ENCODE peak calls at places on chromosomes 13 and 19, in five cellular contexts. One of them, this sample, is unnamed. For H3K27me3 and H3K4me1, the result is how much of the 10 kb centered on the place peaks cover.

GRCh38 chr13:21971662-21972635 is 301.1 kb downstream of the FGF9 start:
- DNase-seq in esophagus muscularis mucosa: no peak
- DNase-seq in ovary: no peak
- DNase-seq in upper lobe of left lung: no peak
- DNase-seq in tibial nerve: no peak
- DNase-seq in this sample: no peak

GRCh38 chr19:16361254-16361653 is 36.6 kb downstream of the KLF2 start:
- DNase-seq in esophagus muscularis mucosa: no peak
- DNase-seq in ovary: no peak
- DNase-seq in upper lobe of left lung: no peak
- DNase-seq in tibial nerve: no peak
- DNase-seq in this sample: no peak

GRCh38 chr13:104872153-104872552 is 1663.3 kb downstream of the EFNB2 start:
- DNase-seq in esophagus muscularis mucosa: no peak
- DNase-seq in ovary: no peak
- DNase-seq in upper lobe of left lung: no peak
- DNase-seq in tibial nerve: no peak
- DNase-seq in this sample: no peak

GRCh38 chr13:114038211-114038613 is 64.3 kb upstream of the C13orf46 start:
- DNase-seq in esophagus muscularis mucosa: no peak
- DNase-seq in ovary: no peak
- DNase-seq in upper lobe of left lung: no peak
- DNase-seq in tibial nerve: no peak
- DNase-seq in this sample: no peak

GRCh38 chr19:18697680-18698079 is 14.2 kb downstream of the CRTC1 start:
- DNase-seq in esophagus muscularis mucosa: no peak
- DNase-seq in ovary: no peak
- DNase-seq in upper lobe of left lung: peak
- DNase-seq in tibial nerve: no peak
- DNase-seq in this sample: no peak

GRCh38 chr13:47126432-47126831 is 229.6 kb upstream of the HTR2A start:
- DNase-seq in esophagus muscularis mucosa: peak
- DNase-seq in ovary: no peak
- DNase-seq in upper lobe of left lung: no peak
- DNase-seq in tibial nerve: no peak
- DNase-seq in this sample: no peak

GRCh38 chr19:2371656-2372055 is 11.6 kb downstream of the TMPRSS9 start:
- DNase-seq in esophagus muscularis mucosa: no peak
- DNase-seq in ovary: no peak
- DNase-seq in upper lobe of left lung: no peak
- DNase-seq in tibial nerve: no peak
- DNase-seq in this sample: no peak

GRCh38 chr19:48403606-48404005 is 10.1 kb downstream of the GRIN2D start:
- DNase-seq in esophagus muscularis mucosa: no peak
- DNase-seq in ovary: no peak
- DNase-seq in upper lobe of left lung: peak
- DNase-seq in tibial nerve: no peak
- DNase-seq in this sample: no peak

GRCh38 chr13:33659894-33660293 is 158.1 kb upstream of the RFC3 start:
- DNase-seq in esophagus muscularis mucosa: no peak
- DNase-seq in ovary: no peak
- DNase-seq in upper lobe of left lung: no peak
- DNase-seq in tibial nerve: no peak
- DNase-seq in this sample: no peak

GRCh38 chr19:58182989-58183821 is at the start of gene ZNF274:
- DNase-seq in esophagus muscularis mucosa: peak
- DNase-seq in ovary: peak
- DNase-seq in upper lobe of left lung: peak
- DNase-seq in tibial nerve: peak
- DNase-seq in this sample: peak

GRCh38 chr13:63117710-63118109 is 1702.1 kb upstream of the PCDH20 start:
- DNase-seq in esophagus muscularis mucosa: no peak
- DNase-seq in ovary: no peak
- DNase-seq in upper lobe of left lung: no peak
- DNase-seq in tibial nerve: no peak
- DNase-seq in this sample: no peak

GRCh38 chr19:609001-609340 is 19.3 kb downstream of the HCN2 start:
- DNase-seq in esophagus muscularis mucosa: no peak
- DNase-seq in ovary: no peak
- DNase-seq in upper lobe of left lung: peak
- DNase-seq in tibial nerve: peak
- DNase-seq in this sample: no peak

GRCh38 chr13:106385669-106386068 is 149.8 kb downstream of the EFNB2 start:
- DNase-seq in esophagus muscularis mucosa: no peak
- DNase-seq in ovary: no peak
- DNase-seq in upper lobe of left lung: no peak
- DNase-seq in tibial nerve: no peak
- DNase-seq in this sample: no peak

GRCh38 chr19:56105090-56105701 is 15.9 kb downstream of the ZNF787 start:
- DNase-seq in esophagus muscularis mucosa: peak
- DNase-seq in ovary: peak
- DNase-seq in upper lobe of left lung: peak
- DNase-seq in tibial nerve: peak
- DNase-seq in this sample: no peak

GRCh38 chr13:112978561-112979405 is 9.8 kb downstream of the MCF2L start:
- DNase-seq in esophagus muscularis mucosa: no peak
- DNase-seq in ovary: no peak
- DNase-seq in upper lobe of left lung: no peak
- DNase-seq in tibial nerve: no peak
- DNase-seq in this sample: no peak

GRCh38 chr13:113022391-113023216 is 53.6 kb downstream of the MCF2L start:
- DNase-seq in esophagus muscularis mucosa: no peak
- DNase-seq in ovary: no peak
- DNase-seq in upper lobe of left lung: no peak
- DNase-seq in tibial nerve: no peak
- DNase-seq in this sample: no peak

GRCh38 chr19:39350156-39350555 is 7.9 kb downstream of the SAMD4B start:
- DNase-seq in esophagus muscularis mucosa: no peak
- DNase-seq in ovary: no peak
- DNase-seq in upper lobe of left lung: no peak
- DNase-seq in tibial nerve: no peak
- DNase-seq in this sample: no peak

GRCh38 chr13:103030776-103031175 is 35.4 kb downstream of the SLC10A2 start:
- DNase-seq in esophagus muscularis mucosa: no peak
- DNase-seq in ovary: no peak
- DNase-seq in upper lobe of left lung: no peak
- DNase-seq in tibial nerve: no peak
- DNase-seq in this sample: no peak
- TF ChIP-seq EP300 in esophagus muscularis mucosa: no peak
- TF ChIP-seq EP300 in ovary: no peak
- TF ChIP-seq EP300 in upper lobe of left lung: no peak
- TF ChIP-seq EP300 in tibial nerve: no peak
- TF ChIP-seq EP300 in this sample: no peak

GRCh38 chr13:27956576-27957300 is 12.4 kb downstream of the CDX2 start:
- DNase-seq in esophagus muscularis mucosa: no peak
- DNase-seq in ovary: no peak
- DNase-seq in upper lobe of left lung: no peak
- DNase-seq in tibial nerve: no peak
- DNase-seq in this sample: no peak
- H3K27me3 ChIP-seq in esophagus muscularis mucosa: half or more
- H3K27me3 ChIP-seq in ovary: under half
- H3K27me3 ChIP-seq in upper lobe of left lung: under half
- H3K27me3 ChIP-seq in tibial nerve: under half
- H3K27me3 ChIP-seq in this sample: half or more

DNA sequence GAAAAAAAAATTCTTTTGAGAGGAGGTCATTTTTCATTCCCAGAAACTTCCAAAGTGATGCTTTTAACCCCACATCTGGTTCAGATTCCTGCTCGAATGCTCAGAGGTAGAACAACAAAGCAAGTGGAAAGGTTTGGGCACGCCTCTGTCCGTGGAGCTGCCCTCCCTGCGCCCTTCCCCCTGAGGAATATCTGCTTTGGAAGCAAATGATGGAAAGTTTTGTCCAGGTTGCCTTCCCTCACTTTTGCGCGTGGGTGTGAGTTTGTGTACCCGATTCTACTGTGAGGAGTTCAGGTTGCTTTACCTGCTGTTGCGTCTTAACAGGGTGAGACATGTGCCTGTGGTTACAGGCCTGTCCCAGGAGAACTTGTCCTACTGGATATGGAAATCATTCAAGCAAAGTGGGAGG is 110.2 kb downstream of the KLF5 start:
- DNase-seq in esophagus muscularis mucosa: no peak
- DNase-seq in ovary: no peak
- DNase-seq in upper lobe of left lung: no peak
- DNase-seq in tibial nerve: no peak
- DNase-seq in this sample: no peak
- H3K4me1 ChIP-seq in esophagus muscularis mucosa: under half
- H3K4me1 ChIP-seq in ovary: under half
- H3K4me1 ChIP-seq in upper lobe of left lung: under half
- H3K4me1 ChIP-seq in tibial nerve: under half
- H3K4me1 ChIP-seq in this sample: under half

DNA sequence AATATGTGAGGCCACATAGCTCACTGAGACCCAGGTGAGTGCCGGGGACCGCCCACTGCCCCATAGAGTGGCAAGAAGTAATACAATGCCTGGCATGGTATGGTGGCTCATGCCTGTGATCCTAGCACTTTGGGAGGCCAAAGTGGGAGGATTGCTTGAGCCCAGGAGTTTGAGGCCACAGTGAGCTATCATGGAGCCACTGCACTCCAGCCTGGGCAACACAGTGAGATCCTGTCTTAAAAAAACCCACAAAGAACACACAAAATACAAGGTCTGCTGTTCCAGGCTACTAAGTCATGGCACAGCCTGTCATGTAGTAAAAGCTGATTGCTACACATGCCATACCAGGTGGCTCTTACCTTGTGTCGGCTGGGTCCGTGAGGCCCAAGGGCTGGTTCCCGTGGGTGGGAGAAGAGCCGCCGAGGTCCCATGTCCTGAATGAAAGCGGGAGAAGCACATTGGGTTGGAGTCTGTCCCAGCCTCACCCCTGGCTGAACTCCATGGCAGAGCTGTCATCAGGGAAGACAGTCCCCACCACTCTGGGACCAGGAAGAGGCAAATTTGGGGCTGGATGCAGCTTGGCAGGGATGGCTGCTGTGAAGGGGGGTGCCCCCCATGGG is 3.1 kb upstream of the FDX2 start:
- DNase-seq in esophagus muscularis mucosa: no peak
- DNase-seq in ovary: no peak
- DNase-seq in upper lobe of left lung: no peak
- DNase-seq in tibial nerve: no peak
- DNase-seq in this sample: no peak
- TF ChIP-seq EP300 in esophagus muscularis mucosa: no peak
- TF ChIP-seq EP300 in ovary: no peak
- TF ChIP-seq EP300 in upper lobe of left lung: no peak
- TF ChIP-seq EP300 in tibial nerve: no peak
- TF ChIP-seq EP300 in this sample: no peak

GRCh38 chr19:45474941-45475516 is 7.2 kb downstream of the FOSB start:
- DNase-seq in esophagus muscularis mucosa: no peak
- DNase-seq in ovary: no peak
- DNase-seq in upper lobe of left lung: no peak
- DNase-seq in tibial nerve: no peak
- DNase-seq in this sample: peak

GRCh38 chr19:45471866-45472556 is 4.2 kb downstream of the FOSB start:
- DNase-seq in esophagus muscularis mucosa: no peak
- DNase-seq in ovary: no peak
- DNase-seq in upper lobe of left lung: no peak
- DNase-seq in tibial nerve: no peak
- DNase-seq in this sample: no peak

GRCh38 chr19:45474191-45474940 is 6.6 kb downstream of the FOSB start:
- DNase-seq in esophagus muscularis mucosa: no peak
- DNase-seq in ovary: no peak
- DNase-seq in upper lobe of left lung: no peak
- DNase-seq in tibial nerve: no peak
- DNase-seq in this sample: no peak

GRCh38 chr19:45472557-45473365 is 5.0 kb downstream of the FOSB start:
- DNase-seq in esophagus muscularis mucosa: no peak
- DNase-seq in ovary: no peak
- DNase-seq in upper lobe of left lung: no peak
- DNase-seq in tibial nerve: no peak
- DNase-seq in this sample: peak

GRCh38 chr19:45473366-45474190 is 5.8 kb downstream of the FOSB start:
- DNase-seq in esophagus muscularis mucosa: no peak
- DNase-seq in ovary: no peak
- DNase-seq in upper lobe of left lung: no peak
- DNase-seq in tibial nerve: no peak
- DNase-seq in this sample: no peak
- H3K27me3 ChIP-seq in esophagus muscularis mucosa: under half
- H3K27me3 ChIP-seq in ovary: under half
- H3K27me3 ChIP-seq in upper lobe of left lung: under half
- H3K27me3 ChIP-seq in tibial nerve: under half
- H3K27me3 ChIP-seq in this sample: under half

DNA sequence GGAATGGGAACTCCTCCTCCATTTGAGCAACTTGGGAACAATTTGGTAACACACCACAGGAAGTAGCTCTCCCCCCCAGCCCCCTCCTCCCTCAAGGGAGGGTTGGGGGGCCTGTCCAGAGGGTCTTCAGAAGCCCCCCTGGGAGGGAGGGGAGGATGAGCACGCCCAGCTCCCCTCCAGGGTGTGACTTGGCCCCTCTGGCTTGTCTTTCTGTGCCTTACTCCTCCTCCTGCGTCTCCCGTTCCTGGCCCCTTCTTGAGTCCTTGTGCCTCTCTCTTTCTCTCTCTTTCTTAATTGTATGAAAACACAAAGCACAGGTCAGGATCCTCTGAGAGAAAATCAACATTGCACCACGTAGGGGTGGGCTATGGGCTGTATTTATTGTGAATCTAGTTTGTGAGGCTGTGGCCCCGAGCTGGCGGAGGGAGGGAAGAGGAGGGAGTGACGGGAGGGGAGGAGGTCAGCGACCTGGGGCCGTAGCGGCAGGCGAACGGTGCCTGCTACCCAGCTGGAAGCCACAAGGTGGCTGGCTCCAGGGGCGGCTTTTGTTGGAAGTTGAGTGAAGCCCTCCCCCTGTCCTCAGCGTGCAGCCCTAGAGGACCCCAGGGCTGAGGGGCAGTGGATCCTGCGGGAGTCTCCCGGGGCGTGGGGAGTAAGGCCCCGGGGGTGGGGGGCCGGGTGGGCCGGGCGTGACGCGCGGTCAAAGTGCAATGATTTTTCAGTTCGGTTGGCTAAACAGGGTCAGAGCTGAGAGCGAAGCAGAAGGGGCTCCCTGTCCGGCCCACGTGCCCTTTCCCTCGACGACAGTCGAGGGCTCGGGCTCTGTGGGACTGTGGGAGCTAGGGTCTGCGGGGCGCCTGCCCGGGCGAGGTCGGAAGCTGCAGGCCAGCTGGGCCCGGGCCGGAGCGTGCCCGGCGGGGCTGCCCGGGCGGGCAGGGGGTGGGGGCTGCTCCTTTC is 6.4 kb downstream of the LYL1 start:
- DNase-seq in esophagus muscularis mucosa: no peak
- DNase-seq in ovary: peak
- DNase-seq in upper lobe of left lung: peak
- DNase-seq in tibial nerve: no peak
- DNase-seq in this sample: no peak
- H3K4me1 ChIP-seq in esophagus muscularis mucosa: half or more
- H3K4me1 ChIP-seq in ovary: under half
- H3K4me1 ChIP-seq in upper lobe of left lung: half or more
- H3K4me1 ChIP-seq in tibial nerve: half or more
- H3K4me1 ChIP-seq in this sample: half or more